ENCODE peak calls at places on chromosomes 6 and 20, in seven cellular contexts. One of them, this sample, is unnamed.

GRCh38 chr20:10171864-10172751 is 46.5 kb upstream of the SNAP25 start:
- DNase-seq in psoas muscle: peak; percentile 40
- DNase-seq in GM12878: no peak
- DNase-seq in MM.1S: no peak
- DNase-seq in ovary: peak; percentile 25
- DNase-seq in HL-60: no peak
- DNase-seq in BJ: no peak
- DNase-seq in this sample: peak; percentile 1

GRCh38 chr6:85191656-85192055 is 258.2 kb upstream of the NT5E start:
- DNase-seq in BJ: no peak
- DNase-seq in psoas muscle: no peak
- DNase-seq in ovary: no peak
- DNase-seq in GM12878: no peak
- DNase-seq in MM.1S: no peak
- DNase-seq in HL-60: no peak
- DNase-seq in this sample: no peak

GRCh38 chr6:41022294-41022693 is 16.7 kb downstream of the UNC5CL start:
- DNase-seq in psoas muscle: no peak
- DNase-seq in MM.1S: no peak
- DNase-seq in ovary: no peak
- DNase-seq in HL-60: no peak
- DNase-seq in GM12878: no peak
- DNase-seq in BJ: no peak
- DNase-seq in this sample: no peak

GRCh38 chr6:137933696-137934095 is 66.6 kb downstream of the TNFAIP3 start:
- DNase-seq in MM.1S: no peak
- DNase-seq in GM12878: no peak
- DNase-seq in psoas muscle: peak; percentile 73
- DNase-seq in HL-60: no peak
- DNase-seq in ovary: peak; percentile 26
- DNase-seq in BJ: peak; percentile 73
- DNase-seq in this sample: no peak

GRCh38 chr6:158706369-158706982 is 56.6 kb downstream of the SYTL3 start:
- DNase-seq in GM12878: no peak
- DNase-seq in HL-60: no peak
- DNase-seq in ovary: peak; percentile 46
- DNase-seq in BJ: no peak
- DNase-seq in psoas muscle: peak; percentile 65
- DNase-seq in MM.1S: no peak
- DNase-seq in this sample: no peak

GRCh38 chr20:5621305-5621704 is 128.9 kb upstream of the SHLD1 start:
- DNase-seq in MM.1S: no peak
- DNase-seq in ovary: no peak
- DNase-seq in GM12878: no peak
- DNase-seq in BJ: no peak
- DNase-seq in psoas muscle: no peak
- DNase-seq in HL-60: no peak
- DNase-seq in this sample: no peak

GRCh38 chr6:158909938-158910337 is 90.1 kb downstream of the RSPH3 start:
- DNase-seq in BJ: no peak
- DNase-seq in HL-60: no peak
- DNase-seq in MM.1S: no peak
- DNase-seq in GM12878: no peak
- DNase-seq in ovary: no peak
- DNase-seq in psoas muscle: no peak
- DNase-seq in this sample: peak; percentile 50

GRCh38 chr6:126312013-126312665 is 27.8 kb upstream of the CENPW start:
- DNase-seq in ovary: no peak
- DNase-seq in BJ: no peak
- DNase-seq in MM.1S: no peak
- DNase-seq in HL-60: peak; percentile 7
- DNase-seq in GM12878: no peak
- DNase-seq in psoas muscle: no peak
- DNase-seq in this sample: no peak

GRCh38 chr6:168440520-168441433 is at the start of gene SMOC2:
- DNase-seq in GM12878: no peak
- DNase-seq in ovary: peak; percentile 76
- DNase-seq in HL-60: no peak
- DNase-seq in BJ: no peak
- DNase-seq in psoas muscle: peak; percentile 79
- DNase-seq in MM.1S: no peak
- DNase-seq in this sample: no peak

GRCh38 chr6:149857541-149857940 is 6.6 kb downstream of the LRP11 start:
- DNase-seq in BJ: no peak
- DNase-seq in MM.1S: no peak
- DNase-seq in HL-60: no peak
- DNase-seq in psoas muscle: no peak
- DNase-seq in ovary: no peak
- DNase-seq in GM12878: no peak
- DNase-seq in this sample: no peak

GRCh38 chr6:12369781-12370262 is 79.7 kb downstream of the EDN1 start:
- DNase-seq in MM.1S: no peak
- DNase-seq in BJ: no peak
- DNase-seq in ovary: no peak
- DNase-seq in GM12878: peak; percentile 73
- DNase-seq in HL-60: peak; percentile 71
- DNase-seq in psoas muscle: no peak
- DNase-seq in this sample: peak; percentile 68

GRCh38 chr6:165301372-165302246 is 7.8 kb downstream of the C6orf118 start:
- DNase-seq in MM.1S: no peak
- DNase-seq in GM12878: no peak
- DNase-seq in HL-60: no peak
- DNase-seq in BJ: no peak
- DNase-seq in psoas muscle: no peak
- DNase-seq in ovary: no peak
- DNase-seq in this sample: no peak

GRCh38 chr6:101232946-101233345 is 160.6 kb upstream of the GRIK2 start:
- DNase-seq in psoas muscle: no peak
- DNase-seq in BJ: no peak
- DNase-seq in HL-60: no peak
- DNase-seq in MM.1S: no peak
- DNase-seq in GM12878: no peak
- DNase-seq in ovary: no peak
- DNase-seq in this sample: no peak

GRCh38 chr6:33620158-33620583 is 951 bp upstream of the ITPR3 start:
- DNase-seq in HL-60: peak; percentile 14
- DNase-seq in BJ: no peak
- DNase-seq in GM12878: no peak
- DNase-seq in ovary: no peak
- DNase-seq in MM.1S: peak; percentile 45
- DNase-seq in psoas muscle: peak; percentile 69
- DNase-seq in this sample: peak; percentile 60

GRCh38 chr20:41615110-41615509 is 3.1 kb downstream of the CHD6 start:
- DNase-seq in psoas muscle: no peak
- DNase-seq in HL-60: no peak
- DNase-seq in BJ: no peak
- DNase-seq in GM12878: no peak
- DNase-seq in ovary: no peak
- DNase-seq in MM.1S: no peak
- DNase-seq in this sample: no peak

GRCh38 chr20:41617931-41618806 is at the start of gene CHD6:
- DNase-seq in HL-60: peak; percentile 100
- DNase-seq in GM12878: peak; percentile 97
- DNase-seq in MM.1S: peak; percentile 100
- DNase-seq in BJ: peak; percentile 96
- DNase-seq in psoas muscle: peak; percentile 100
- DNase-seq in ovary: peak; percentile 100
- DNase-seq in this sample: peak; percentile 98

GRCh38 chr20:41617059-41617921 is 887 bp downstream of the CHD6 start:
- DNase-seq in HL-60: peak; percentile 32
- DNase-seq in BJ: no peak
- DNase-seq in ovary: peak; percentile 60
- DNase-seq in GM12878: no peak
- DNase-seq in psoas muscle: peak; percentile 70
- DNase-seq in MM.1S: peak; percentile 18
- DNase-seq in this sample: peak; percentile 65

GRCh38 chr20:41615671-41616070 is 2.5 kb downstream of the CHD6 start:
- DNase-seq in HL-60: no peak
- DNase-seq in BJ: no peak
- DNase-seq in MM.1S: no peak
- DNase-seq in ovary: no peak
- DNase-seq in psoas muscle: no peak
- DNase-seq in GM12878: no peak
- DNase-seq in this sample: no peak

DNA sequence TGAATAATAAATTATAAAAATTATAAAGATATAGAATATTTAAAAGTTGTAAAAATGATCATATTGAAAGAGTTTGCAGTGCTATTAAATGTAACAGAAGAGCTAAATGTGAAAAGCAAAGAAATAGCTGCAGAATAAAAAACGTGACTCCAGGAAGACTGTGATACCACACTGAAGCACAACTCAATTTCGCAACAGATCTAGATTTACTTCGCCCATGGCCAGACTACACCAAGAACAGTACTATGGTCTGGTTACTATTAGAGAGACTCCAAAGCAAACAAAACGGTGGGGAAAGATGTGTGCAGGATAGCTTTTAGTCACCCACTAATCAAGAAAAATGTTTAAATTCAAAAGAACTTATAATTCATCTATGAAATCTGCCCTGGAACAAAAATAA is 1.9 kb downstream of the CHD6 start:
- DNase-seq in psoas muscle: no peak
- DNase-seq in ovary: no peak
- DNase-seq in BJ: no peak
- DNase-seq in MM.1S: no peak
- DNase-seq in HL-60: peak; percentile 44
- DNase-seq in GM12878: no peak
- DNase-seq in this sample: no peak
- H3K4me3 ChIP-seq in psoas muscle: peak overlapping the region; percentile 79
- H3K4me3 ChIP-seq in ovary: no peak overlapping the region
- H3K4me3 ChIP-seq in BJ: no peak overlapping the region
- H3K4me3 ChIP-seq in MM.1S: no peak overlapping the region
- H3K4me3 ChIP-seq in HL-60: no peak overlapping the region
- H3K4me3 ChIP-seq in GM12878: peak overlapping the region; percentile 84
- H3K4me3 ChIP-seq in this sample: no peak overlapping the region

GRCh38 chr20:53678315-53678989 is 84.8 kb upstream of the ZNF217 start:
- DNase-seq in ovary: no peak
- DNase-seq in psoas muscle: no peak
- DNase-seq in HL-60: no peak
- DNase-seq in MM.1S: no peak
- DNase-seq in GM12878: no peak
- DNase-seq in BJ: no peak
- DNase-seq in this sample: no peak
- TF ChIP-seq CTCF in ovary: no peak
- TF ChIP-seq CTCF in psoas muscle: no peak
- TF ChIP-seq CTCF in HL-60: no peak
- TF ChIP-seq CTCF in MM.1S: no peak
- TF ChIP-seq CTCF in GM12878: no peak
- TF ChIP-seq CTCF in BJ: no peak
- TF ChIP-seq CTCF in this sample: no peak

DNA sequence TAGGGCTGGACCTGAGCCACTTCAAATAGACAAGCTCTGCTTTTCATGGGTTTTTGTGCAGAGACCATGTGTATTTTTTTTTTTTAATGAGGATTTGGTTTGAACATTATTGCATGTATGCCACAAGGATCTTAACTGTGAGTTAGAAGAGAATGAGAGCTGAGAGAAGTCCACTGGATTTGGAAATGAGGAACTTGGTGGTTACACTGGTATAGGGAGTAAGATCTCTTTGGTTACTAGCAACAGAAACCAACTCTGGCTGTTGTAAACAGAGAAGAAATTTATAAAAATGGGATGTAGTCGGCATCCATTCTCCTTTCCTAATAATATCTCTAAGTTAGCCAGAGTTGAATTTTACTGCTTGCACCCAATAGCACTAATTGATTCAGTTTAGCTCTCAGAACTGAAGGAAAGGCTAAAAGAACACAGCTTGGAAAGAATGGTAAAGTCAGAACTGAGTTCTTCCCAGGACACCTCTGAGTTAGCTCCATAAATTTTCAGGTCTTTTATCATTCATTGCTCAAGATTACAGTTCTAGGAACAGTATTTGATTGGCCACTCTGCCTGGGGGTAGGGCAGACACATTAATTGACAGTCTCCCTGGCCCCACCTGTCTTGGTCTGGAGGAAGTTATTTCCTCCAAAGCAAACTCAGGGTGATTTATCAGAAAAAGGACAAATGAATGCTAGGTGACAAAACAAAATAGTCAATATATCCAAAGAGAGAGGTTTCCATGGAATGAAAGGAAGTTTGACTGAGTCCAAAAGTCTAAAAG is 3.9 kb upstream of the WFDC2 start:
- DNase-seq in MM.1S: no peak
- DNase-seq in GM12878: no peak
- DNase-seq in psoas muscle: no peak
- DNase-seq in BJ: no peak
- DNase-seq in ovary: no peak
- DNase-seq in HL-60: peak; percentile 26
- DNase-seq in this sample: no peak
- H3K27me3 ChIP-seq in MM.1S: no peaks in the 10 kb centered on the region
- H3K27me3 ChIP-seq in GM12878: peaks cover 33% of the 10 kb centered on the region
- H3K27me3 ChIP-seq in psoas muscle: peaks cover 44% of the 10 kb centered on the region
- H3K27me3 ChIP-seq in BJ: peaks cover 30% of the 10 kb centered on the region
- H3K27me3 ChIP-seq in ovary: no peaks in the 10 kb centered on the region
- H3K27me3 ChIP-seq in HL-60: peaks cover 20% of the 10 kb centered on the region
- H3K27me3 ChIP-seq in this sample: peaks cover 7% of the 10 kb centered on the region

GRCh38 chr6:144159231-144159630 is 8.9 kb downstream of the STX11 start:
- DNase-seq in ovary: no peak
- DNase-seq in MM.1S: no peak
- DNase-seq in HL-60: no peak
- DNase-seq in BJ: no peak
- DNase-seq in psoas muscle: no peak
- DNase-seq in GM12878: no peak
- DNase-seq in this sample: no peak
- H3K4me3 ChIP-seq in ovary: no peak overlapping the region
- H3K4me3 ChIP-seq in MM.1S: no peak overlapping the region
- H3K4me3 ChIP-seq in HL-60: no peak overlapping the region
- H3K4me3 ChIP-seq in BJ: no peak overlapping the region
- H3K4me3 ChIP-seq in psoas muscle: no peak overlapping the region
- H3K4me3 ChIP-seq in GM12878: no peak overlapping the region
- H3K4me3 ChIP-seq in this sample: no peak overlapping the region

DNA sequence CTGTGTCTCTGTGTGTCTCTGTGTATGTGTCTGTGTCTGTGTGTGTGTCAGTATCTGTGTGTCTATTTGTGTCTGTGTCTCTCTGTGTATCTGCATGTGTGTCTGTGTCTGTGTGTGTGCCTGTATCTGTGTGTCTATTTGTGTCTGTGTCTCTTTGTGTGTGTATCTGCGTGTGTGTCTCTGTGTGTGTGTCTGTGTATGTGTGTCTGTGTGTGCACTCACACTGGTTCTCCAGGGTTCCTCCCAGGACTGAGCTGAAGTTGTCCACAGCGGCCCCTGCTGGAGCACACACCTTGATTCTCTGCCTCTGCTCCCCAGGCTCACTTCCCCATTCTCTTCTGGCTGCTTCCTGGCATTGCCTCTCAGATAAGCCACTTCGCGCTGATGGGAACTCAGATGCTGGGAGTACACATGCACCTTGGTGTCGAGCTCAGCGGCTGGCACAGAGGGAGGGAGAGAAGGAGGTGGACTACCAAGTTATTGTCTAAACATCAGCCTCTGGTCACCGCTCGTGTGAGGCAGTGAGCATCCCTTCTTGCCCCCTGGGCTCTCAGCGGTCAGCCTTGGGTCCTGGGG is 105.0 kb upstream of the NXT1 start:
- DNase-seq in MM.1S: no peak
- DNase-seq in HL-60: peak; percentile 91
- DNase-seq in ovary: no peak
- DNase-seq in BJ: no peak
- DNase-seq in psoas muscle: peak; percentile 68
- DNase-seq in GM12878: peak; percentile 48
- DNase-seq in this sample: peak; percentile 48
- TF ChIP-seq CTCF in MM.1S: peak; percentile 5
- TF ChIP-seq CTCF in HL-60: peak; percentile 92
- TF ChIP-seq CTCF in ovary: no peak
- TF ChIP-seq CTCF in BJ: peak; percentile 44
- TF ChIP-seq CTCF in psoas muscle: peak; percentile 28
- TF ChIP-seq CTCF in GM12878: peak; percentile 75
- TF ChIP-seq CTCF in this sample: peak; percentile 76

GRCh38 chr20:64205611-64206026 is 41.4 kb downstream of the MYT1 start:
- DNase-seq in HL-60: no peak
- DNase-seq in psoas muscle: no peak
- DNase-seq in MM.1S: no peak
- DNase-seq in ovary: no peak
- DNase-seq in GM12878: no peak
- DNase-seq in BJ: no peak
- DNase-seq in this sample: no peak
- H3K27me3 ChIP-seq in HL-60: no peaks in the 10 kb centered on the region
- H3K27me3 ChIP-seq in psoas muscle: no peaks in the 10 kb centered on the region
- H3K27me3 ChIP-seq in MM.1S: peaks cover 99% of the 10 kb centered on the region
- H3K27me3 ChIP-seq in ovary: no peaks in the 10 kb centered on the region
- H3K27me3 ChIP-seq in GM12878: peaks cover 13% of the 10 kb centered on the region
- H3K27me3 ChIP-seq in BJ: no peaks in the 10 kb centered on the region
- H3K27me3 ChIP-seq in this sample: no peaks in the 10 kb centered on the region